ENCODE peak calls at places on chromosomes 2 and 18, in eight cellular contexts. One of them, this sample, is unnamed.

GRCh38 chr2:23806665-23807064 is 120.3 kb downstream of the ATAD2B start:
- DNase-seq in prostate gland: no peak
- DNase-seq in spleen: no peak
- DNase-seq in SK-N-SH: no peak
- DNase-seq in transverse colon: no peak
- DNase-seq in Panc1: no peak
- DNase-seq in GM23338: no peak
- DNase-seq in vagina: no peak
- DNase-seq in this sample: no peak

GRCh38 chr2:84031312-84031711 is 427.8 kb downstream of the SUCLG1 start:
- DNase-seq in prostate gland: no peak
- DNase-seq in spleen: no peak
- DNase-seq in SK-N-SH: no peak
- DNase-seq in transverse colon: no peak
- DNase-seq in Panc1: no peak
- DNase-seq in GM23338: no peak
- DNase-seq in vagina: no peak
- DNase-seq in this sample: no peak

GRCh38 chr2:182435754-182436153 is 8.9 kb upstream of the PDE1A start:
- DNase-seq in prostate gland: no peak
- DNase-seq in spleen: no peak
- DNase-seq in SK-N-SH: no peak
- DNase-seq in transverse colon: no peak
- DNase-seq in Panc1: no peak
- DNase-seq in GM23338: no peak
- DNase-seq in vagina: no peak
- DNase-seq in this sample: no peak

GRCh38 chr2:27860111-27860510 is 30.1 kb downstream of the RBKS start:
- DNase-seq in prostate gland: no peak
- DNase-seq in spleen: no peak
- DNase-seq in SK-N-SH: no peak
- DNase-seq in transverse colon: no peak
- DNase-seq in Panc1: peak; percentile 15
- DNase-seq in GM23338: no peak
- DNase-seq in vagina: no peak
- DNase-seq in this sample: no peak

GRCh38 chr2:136008205-136008865 is 22.9 kb upstream of the DARS1 start:
- DNase-seq in prostate gland: no peak
- DNase-seq in spleen: peak; percentile 93
- DNase-seq in SK-N-SH: no peak
- DNase-seq in transverse colon: peak; percentile 46
- DNase-seq in Panc1: no peak
- DNase-seq in GM23338: no peak
- DNase-seq in vagina: no peak
- DNase-seq in this sample: peak; percentile 87

GRCh38 chr2:172969609-172970008 is 106.0 kb upstream of the MAP3K20 start:
- DNase-seq in prostate gland: no peak
- DNase-seq in spleen: no peak
- DNase-seq in SK-N-SH: no peak
- DNase-seq in transverse colon: no peak
- DNase-seq in Panc1: no peak
- DNase-seq in GM23338: no peak
- DNase-seq in vagina: no peak
- DNase-seq in this sample: no peak

GRCh38 chr2:182642328-182642727 is 73.7 kb upstream of the DNAJC10 start:
- DNase-seq in prostate gland: no peak
- DNase-seq in spleen: peak; percentile 90
- DNase-seq in SK-N-SH: peak; percentile 41
- DNase-seq in transverse colon: peak; percentile 41
- DNase-seq in Panc1: no peak
- DNase-seq in GM23338: peak; percentile 54
- DNase-seq in vagina: no peak
- DNase-seq in this sample: no peak

GRCh38 chr2:75428627-75429026 is 132.1 kb downstream of the EVA1A start:
- DNase-seq in prostate gland: no peak
- DNase-seq in spleen: peak; percentile 20
- DNase-seq in SK-N-SH: no peak
- DNase-seq in transverse colon: no peak
- DNase-seq in Panc1: no peak
- DNase-seq in GM23338: no peak
- DNase-seq in vagina: no peak
- DNase-seq in this sample: no peak

GRCh38 chr2:181686566-181687185 is 6.4 kb upstream of the NEUROD1 start:
- DNase-seq in prostate gland: no peak
- DNase-seq in spleen: no peak
- DNase-seq in SK-N-SH: no peak
- DNase-seq in transverse colon: no peak
- DNase-seq in Panc1: no peak
- DNase-seq in GM23338: no peak
- DNase-seq in vagina: no peak
- DNase-seq in this sample: no peak

GRCh38 chr18:62954341-62954740 is 239.0 kb downstream of the PHLPP1 start:
- DNase-seq in prostate gland: no peak
- DNase-seq in spleen: no peak
- DNase-seq in SK-N-SH: no peak
- DNase-seq in transverse colon: no peak
- DNase-seq in Panc1: no peak
- DNase-seq in GM23338: no peak
- DNase-seq in vagina: no peak
- DNase-seq in this sample: no peak

GRCh38 chr2:66134113-66134730 is 300.7 kb upstream of the MEIS1 start:
- DNase-seq in prostate gland: no peak
- DNase-seq in spleen: no peak
- DNase-seq in SK-N-SH: no peak
- DNase-seq in transverse colon: no peak
- DNase-seq in Panc1: no peak
- DNase-seq in GM23338: peak; percentile 24
- DNase-seq in vagina: no peak
- DNase-seq in this sample: no peak

GRCh38 chr18:48319796-48320638 is 89.2 kb downstream of the ZBTB7C start:
- DNase-seq in prostate gland: no peak
- DNase-seq in spleen: no peak
- DNase-seq in SK-N-SH: peak; percentile 30
- DNase-seq in transverse colon: peak; percentile 34
- DNase-seq in Panc1: no peak
- DNase-seq in GM23338: no peak
- DNase-seq in vagina: no peak
- DNase-seq in this sample: no peak

GRCh38 chr2:172128484-172128883 is 25.8 kb upstream of the DLX2 start:
- DNase-seq in prostate gland: no peak
- DNase-seq in spleen: no peak
- DNase-seq in SK-N-SH: no peak
- DNase-seq in transverse colon: no peak
- DNase-seq in Panc1: no peak
- DNase-seq in GM23338: no peak
- DNase-seq in vagina: no peak
- DNase-seq in this sample: no peak

DNA sequence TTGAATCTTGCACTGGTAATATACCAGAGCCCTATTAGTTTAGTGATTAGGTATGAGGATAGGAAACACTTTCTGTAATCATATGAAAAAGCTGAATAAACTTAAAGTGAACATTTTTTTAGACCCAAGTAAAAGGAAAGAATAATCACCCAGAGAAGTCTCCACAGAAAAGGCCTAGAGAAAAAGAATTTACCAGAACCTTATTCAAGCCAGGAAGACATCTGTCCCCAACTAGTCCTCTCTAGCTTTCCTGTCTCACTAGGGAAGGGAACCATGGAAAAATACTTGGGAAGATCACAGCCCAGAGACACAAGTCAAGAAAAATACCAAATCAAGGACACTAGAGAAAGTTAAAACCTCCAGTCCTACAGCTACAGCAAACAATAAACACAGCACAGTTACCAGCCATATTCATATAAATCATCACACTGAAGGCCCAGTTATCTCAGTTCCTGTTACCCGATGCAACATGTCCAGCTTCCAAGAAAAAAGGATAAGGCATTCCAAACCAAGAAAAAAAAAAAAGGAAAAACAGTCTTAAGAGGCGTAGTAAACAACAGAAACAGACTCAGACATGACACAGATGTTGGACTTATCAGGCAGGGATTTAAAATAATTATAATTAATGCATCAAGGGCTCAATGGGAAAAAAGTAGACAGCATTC is 461.5 kb downstream of the IRS1 start:
- DNase-seq in prostate gland: no peak
- DNase-seq in spleen: no peak
- DNase-seq in SK-N-SH: no peak
- DNase-seq in transverse colon: no peak
- DNase-seq in Panc1: no peak
- DNase-seq in GM23338: no peak
- DNase-seq in vagina: no peak
- DNase-seq in this sample: no peak
- H3K27ac ChIP-seq in prostate gland: no peak overlapping the region
- H3K27ac ChIP-seq in spleen: no peak overlapping the region
- H3K27ac ChIP-seq in SK-N-SH: no peak overlapping the region
- H3K27ac ChIP-seq in transverse colon: no peak overlapping the region
- H3K27ac ChIP-seq in Panc1: no peak overlapping the region
- H3K27ac ChIP-seq in GM23338: no peak overlapping the region
- H3K27ac ChIP-seq in vagina: no peak overlapping the region
- H3K27ac ChIP-seq in this sample: peak overlapping the region; percentile 32

DNA sequence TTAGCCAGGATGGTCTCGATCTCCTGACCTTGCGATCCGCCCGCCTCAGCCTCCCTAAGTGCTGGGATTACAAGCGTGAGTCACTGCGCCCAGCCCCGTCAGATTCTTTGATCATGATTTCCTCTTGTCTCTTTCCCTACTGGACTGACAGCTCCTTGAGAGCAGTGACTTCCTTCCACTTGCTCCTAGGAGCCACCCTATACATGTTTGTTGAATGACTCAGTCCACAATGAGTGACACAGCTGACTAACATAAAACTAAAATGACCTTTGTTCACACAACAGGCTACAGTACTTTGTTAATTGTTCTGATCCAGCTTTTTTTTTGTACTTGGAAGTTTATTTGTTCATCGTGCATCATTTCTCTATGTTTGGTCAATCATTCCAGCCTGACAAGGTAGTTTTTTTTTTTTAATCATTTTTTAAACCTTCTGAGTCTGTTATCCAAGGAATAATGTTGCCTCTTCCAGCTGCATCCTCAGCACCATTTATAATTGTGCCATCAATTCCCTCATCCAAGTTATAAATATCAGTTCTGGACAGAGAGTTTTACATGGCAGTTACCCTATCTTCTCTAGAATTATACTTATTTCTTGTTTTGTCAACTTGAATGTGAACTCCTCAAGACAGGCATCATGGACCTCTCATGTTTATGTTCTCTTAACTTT is 42.9 kb upstream of the TUBA3E start:
- DNase-seq in prostate gland: no peak
- DNase-seq in spleen: no peak
- DNase-seq in SK-N-SH: no peak
- DNase-seq in transverse colon: peak; percentile 84
- DNase-seq in Panc1: peak; percentile 90
- DNase-seq in GM23338: no peak
- DNase-seq in vagina: no peak
- DNase-seq in this sample: no peak
- TF ChIP-seq POLR2AphosphoS5 in prostate gland: no peak
- TF ChIP-seq POLR2AphosphoS5 in spleen: no peak
- TF ChIP-seq POLR2AphosphoS5 in SK-N-SH: no peak
- TF ChIP-seq POLR2AphosphoS5 in transverse colon: no peak
- TF ChIP-seq POLR2AphosphoS5 in Panc1: no peak
- TF ChIP-seq POLR2AphosphoS5 in GM23338: no peak
- TF ChIP-seq POLR2AphosphoS5 in vagina: no peak
- TF ChIP-seq POLR2AphosphoS5 in this sample: no peak

GRCh38 chr2:222827417-222827816 is 33.4 kb upstream of the ACSL3 start:
- DNase-seq in prostate gland: no peak
- DNase-seq in spleen: no peak
- DNase-seq in SK-N-SH: no peak
- DNase-seq in transverse colon: no peak
- DNase-seq in Panc1: no peak
- DNase-seq in GM23338: no peak
- DNase-seq in vagina: no peak
- DNase-seq in this sample: no peak
- H3K4me1 ChIP-seq in prostate gland: no peaks in the 10 kb centered on the region
- H3K4me1 ChIP-seq in spleen: no peaks in the 10 kb centered on the region
- H3K4me1 ChIP-seq in SK-N-SH: no peaks in the 10 kb centered on the region
- H3K4me1 ChIP-seq in transverse colon: peaks cover 2% of the 10 kb centered on the region
- H3K4me1 ChIP-seq in Panc1: no peaks in the 10 kb centered on the region
- H3K4me1 ChIP-seq in GM23338: no peaks in the 10 kb centered on the region
- H3K4me1 ChIP-seq in vagina: no peaks in the 10 kb centered on the region
- H3K4me1 ChIP-seq in this sample: no peaks in the 10 kb centered on the region

DNA sequence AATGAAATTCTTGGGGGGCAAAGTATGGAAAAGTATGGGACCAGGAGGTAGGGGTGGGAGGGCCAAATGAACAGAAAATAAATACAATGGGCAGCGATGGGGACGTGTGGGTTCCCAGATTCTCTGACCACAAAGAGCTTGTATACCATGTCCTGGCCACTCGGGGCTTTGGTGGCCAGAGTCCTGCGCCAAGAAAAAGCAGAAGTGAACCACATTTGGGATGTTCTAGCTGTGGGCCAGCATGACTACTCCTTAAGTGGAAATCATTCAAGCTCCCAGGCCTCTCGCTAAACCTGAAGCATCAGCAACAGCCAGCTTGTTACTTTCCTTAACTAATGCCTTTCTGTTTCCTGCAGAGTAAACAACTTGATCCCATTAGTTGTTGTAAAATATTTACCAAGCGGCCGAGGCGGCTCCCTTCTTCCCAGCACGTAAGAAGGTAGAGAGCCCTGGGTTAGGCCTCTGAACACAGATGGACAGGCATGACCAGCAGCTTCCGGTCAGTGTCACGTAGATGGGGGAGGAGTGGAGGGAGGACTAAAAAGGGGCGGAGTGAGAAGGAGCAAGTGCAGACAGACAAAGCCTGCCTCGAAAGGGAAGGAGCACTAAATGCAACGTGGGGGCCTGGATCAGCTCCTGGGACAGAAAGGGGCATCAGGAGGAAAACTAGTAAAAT is 88.2 kb downstream of the GALNT14 start:
- DNase-seq in prostate gland: no peak
- DNase-seq in spleen: no peak
- DNase-seq in SK-N-SH: no peak
- DNase-seq in transverse colon: no peak
- DNase-seq in Panc1: no peak
- DNase-seq in GM23338: no peak
- DNase-seq in vagina: no peak
- DNase-seq in this sample: no peak
- H3K27ac ChIP-seq in prostate gland: no peak overlapping the region
- H3K27ac ChIP-seq in spleen: no peak overlapping the region
- H3K27ac ChIP-seq in SK-N-SH: no peak overlapping the region
- H3K27ac ChIP-seq in transverse colon: no peak overlapping the region
- H3K27ac ChIP-seq in Panc1: no peak overlapping the region
- H3K27ac ChIP-seq in GM23338: no peak overlapping the region
- H3K27ac ChIP-seq in vagina: no peak overlapping the region
- H3K27ac ChIP-seq in this sample: no peak overlapping the region

DNA sequence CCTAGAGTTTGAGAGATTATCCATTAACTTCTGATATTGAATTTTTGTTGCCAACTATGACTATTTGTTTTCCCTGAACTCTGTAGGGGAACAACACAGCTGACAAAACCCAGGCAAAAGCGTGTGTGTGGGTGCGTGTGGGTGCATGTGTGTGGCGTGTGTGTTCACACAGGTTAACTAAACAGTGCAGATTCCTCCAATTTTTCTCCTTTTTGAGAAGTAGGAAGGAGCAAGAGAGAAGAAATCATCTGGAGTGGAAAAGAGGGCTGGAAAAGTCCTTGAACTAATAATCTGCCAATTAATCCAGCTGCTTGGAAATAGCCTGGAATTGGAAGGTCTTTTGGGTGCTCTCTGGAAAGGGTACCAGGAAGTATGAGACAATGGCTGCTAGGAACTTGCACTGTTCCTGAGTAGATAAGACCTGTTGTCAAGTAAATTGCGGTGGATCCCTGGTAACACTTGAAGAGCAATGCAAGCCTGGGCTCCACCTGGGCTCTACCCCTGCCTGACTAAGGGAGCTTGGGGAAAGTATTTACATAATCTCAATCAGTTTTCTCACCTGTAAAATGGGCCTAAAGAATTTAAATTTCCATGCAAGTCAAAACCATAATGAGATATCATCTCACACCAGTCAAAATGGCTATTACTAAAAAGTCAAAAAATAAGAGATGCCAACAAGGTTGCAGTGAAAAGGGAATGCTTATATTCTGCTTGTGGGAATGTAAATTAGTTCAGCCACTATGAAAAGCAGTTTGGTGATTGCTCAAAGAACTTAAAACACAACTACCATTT is 40.5 kb upstream of the IL1R1 start:
- DNase-seq in prostate gland: no peak
- DNase-seq in spleen: no peak
- DNase-seq in SK-N-SH: no peak
- DNase-seq in transverse colon: no peak
- DNase-seq in Panc1: no peak
- DNase-seq in GM23338: no peak
- DNase-seq in vagina: no peak
- DNase-seq in this sample: no peak
- TF ChIP-seq POLR2AphosphoS5 in prostate gland: no peak
- TF ChIP-seq POLR2AphosphoS5 in spleen: no peak
- TF ChIP-seq POLR2AphosphoS5 in SK-N-SH: no peak
- TF ChIP-seq POLR2AphosphoS5 in transverse colon: no peak
- TF ChIP-seq POLR2AphosphoS5 in Panc1: no peak
- TF ChIP-seq POLR2AphosphoS5 in GM23338: no peak
- TF ChIP-seq POLR2AphosphoS5 in vagina: no peak
- TF ChIP-seq POLR2AphosphoS5 in this sample: peak; percentile 51

This sample was measured in upper lobe of left lung.